ENCODE peak calls at places on chromosome 2, in four cellular contexts. V is A549, J is GM12878, T is HepG2. E is an unnamed sample.

GRCh38 chr2:86453838-86454237 is 12.7 kb downstream of the KDM3A start:
- DNase-seq in V (no peak), J (no peak), T (no peak), E (no peak)

GRCh38 chr2:10432315-10433181 is 15.6 kb downstream of the ODC1 start:
- DNase-seq in V (no peak), J (no peak), T (no peak), E (peak)

GRCh38 chr2:171792922-171793580 is 101.0 kb downstream of the SLC25A12 start:
- DNase-seq in V (no peak), J (no peak), T (no peak), E (no peak)

GRCh38 chr2:29990112-29990511 is 68.7 kb upstream of the ALK start:
- DNase-seq in V (no peak), J (no peak), T (no peak), E (no peak)

GRCh38 chr2:227030789-227031188 is 133.2 kb downstream of the COL4A4 start:
- DNase-seq in V (no peak), J (no peak), T (no peak), E (no peak)

GRCh38 chr2:101596346-101596745 is 101.2 kb upstream of the MAP4K4 start:
- DNase-seq in V (no peak), J (no peak), T (no peak), E (no peak)

GRCh38 chr2:170571612-170572011 is 143.5 kb upstream of the SP5 start:
- DNase-seq in V (no peak), J (no peak), T (no peak), E (no peak)

GRCh38 chr2:18752667-18753422 is 163.5 kb upstream of the NT5C1B start:
- DNase-seq in V (peak), J (no peak), T (no peak), E (no peak)

GRCh38 chr2:183665403-183665802 is 541.2 kb downstream of the NUP35 start:
- DNase-seq in V (no peak), J (no peak), T (no peak), E (no peak)

GRCh38 chr2:201933792-201934229 is 99.8 kb upstream of the FZD7 start:
- DNase-seq in V (no peak), J (no peak), T (no peak), E (peak)

GRCh38 chr2:173821451-173821850 is 143.7 kb downstream of the SP3 start:
- DNase-seq in V (no peak), J (no peak), T (no peak), E (no peak)

GRCh38 chr2:69589973-69590652 is 53.4 kb downstream of the AAK1 start:
- DNase-seq in V (no peak), J (no peak), T (no peak), E (no peak)

GRCh38 chr2:68172990-68173715 is 15.5 kb downstream of the PNO1 start:
- DNase-seq in V (no peak), J (no peak), T (no peak), E (no peak)

GRCh38 chr2:41846962-41847361 is 200.9 kb upstream of the PKDCC start:
- DNase-seq in V (no peak), J (no peak), T (no peak), E (no peak)
- TF ChIP-seq EP300 in V (no peak), J (no peak), T (no peak), E (no peak)

DNA sequence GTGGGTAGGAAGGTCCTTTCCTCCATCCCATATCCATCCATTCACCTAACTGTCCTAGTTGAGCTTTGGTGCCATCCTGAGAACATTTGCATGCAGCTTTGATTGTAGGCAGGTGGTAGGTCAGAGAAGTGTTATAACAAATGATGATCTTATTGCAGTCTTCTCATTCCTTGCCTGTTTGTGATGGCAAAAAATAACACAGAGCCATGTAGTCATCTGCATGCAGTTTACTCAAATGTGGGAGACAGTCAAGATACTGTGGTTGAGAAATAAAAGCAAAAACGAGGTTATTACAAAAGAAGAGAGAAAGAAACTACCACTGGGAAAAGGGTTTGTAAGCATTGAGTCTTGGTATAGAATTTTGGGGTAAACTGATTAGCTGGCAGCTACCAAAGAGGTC is 66.3 kb downstream of the AOX1 start:
- DNase-seq in V (no peak), J (no peak), T (no peak), E (no peak)
- TF ChIP-seq PBX3 in V (no peak), J (no peak), T (no peak), E (no peak)

GRCh38 chr2:48420512-48421197 is 109.3 kb upstream of the STON1 start:
- DNase-seq in V (peak), J (no peak), T (peak), E (peak)
- TF ChIP-seq EP300 in V (peak), J (no peak), T (no peak), E (no peak)

DNA sequence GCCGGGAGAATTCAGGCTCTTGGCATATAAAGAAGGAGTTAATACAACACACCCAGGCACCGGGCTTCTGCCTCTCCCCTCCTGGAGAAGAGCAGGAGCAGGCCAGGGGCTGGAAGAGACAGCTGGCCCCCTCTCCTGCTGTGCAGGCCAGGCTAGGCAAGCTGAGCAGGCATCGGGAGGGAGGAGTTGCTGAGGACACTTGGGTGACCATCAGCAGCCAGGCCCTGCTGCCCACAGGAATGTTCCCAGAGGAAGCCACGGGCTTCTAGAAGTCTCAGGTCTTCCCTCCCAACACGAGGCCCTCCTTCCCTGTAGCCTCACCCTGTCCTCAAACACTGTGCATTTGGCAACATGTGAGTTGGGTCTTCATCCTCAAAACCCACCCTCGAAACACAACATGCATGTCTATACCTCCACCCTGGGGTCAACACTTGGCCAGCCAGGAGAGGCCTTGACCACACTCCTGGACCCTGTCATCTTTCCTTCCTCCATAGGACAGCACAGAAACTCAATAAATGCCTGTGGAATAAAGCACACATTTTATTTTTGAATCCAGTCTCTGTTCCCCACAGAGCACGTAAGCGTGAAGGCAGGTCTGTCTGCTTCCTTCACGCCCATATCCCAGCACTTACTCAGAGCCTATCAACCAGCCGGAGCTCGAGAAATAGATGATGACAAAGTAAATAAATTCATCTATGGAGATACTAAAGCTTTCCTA is 433.8 kb upstream of the ID2 start:
- DNase-seq in V (no peak), J (no peak), T (no peak), E (no peak)
- TF ChIP-seq PBX3 in V (no peak), J (no peak), T (no peak), E (no peak)

GRCh38 chr2:206765242-206766056 is at the start of the genes FASTKD2 and MDH1B:
- DNase-seq in V (peak), J (peak), T (peak), E (peak)
- TF ChIP-seq EP300 in V (no peak), J (no peak), T (no peak), E (no peak)

GRCh38 chr2:239307921-239308620 is 92.7 kb downstream of the HDAC4 start:
- DNase-seq in V (no peak), J (no peak), T (no peak), E (no peak)

GRCh38 chr2:239307221-239307569 is 93.6 kb downstream of the HDAC4 start:
- DNase-seq in V (no peak), J (no peak), T (no peak), E (no peak)

GRCh38 chr2:239309398-239310245 is 91.2 kb downstream of the HDAC4 start:
- DNase-seq in V (no peak), J (no peak), T (no peak), E (peak)

GRCh38 chr2:239310401-239311061 is 90.3 kb downstream of the HDAC4 start:
- DNase-seq in V (no peak), J (no peak), T (no peak), E (no peak)

GRCh38 chr2:239308696-239309397 is 92.0 kb downstream of the HDAC4 start:
- DNase-seq in V (no peak), J (no peak), T (no peak), E (peak)
- TF ChIP-seq PBX3 in V (no peak), J (no peak), T (no peak), E (no peak)

DNA sequence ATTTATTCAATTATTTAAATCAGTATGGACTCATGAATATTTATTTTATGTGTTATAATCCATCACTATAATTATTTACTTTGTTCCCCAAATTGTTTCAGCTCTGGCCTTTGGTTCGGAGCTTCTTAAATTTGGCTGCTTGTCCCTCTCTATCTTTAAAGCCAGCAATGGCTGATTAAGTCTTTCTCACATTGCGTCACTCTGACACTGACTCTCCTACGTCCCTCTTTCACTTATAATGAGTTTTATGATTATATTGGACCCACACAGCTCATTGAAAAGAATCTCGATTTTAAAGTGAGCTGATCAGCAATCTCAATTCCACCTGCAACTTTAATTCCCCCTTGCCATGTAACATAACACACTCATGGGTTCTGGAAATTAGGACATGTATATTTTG is 185.2 kb upstream of the SLC39A10 start:
- DNase-seq in V (no peak), J (no peak), T (no peak), E (no peak)
- TF ChIP-seq EP300 in V (no peak), J (no peak), T (no peak), E (no peak)

GRCh38 chr2:138942466-138942865 is 162.3 kb upstream of the NXPH2 start:
- DNase-seq in V (no peak), J (no peak), T (peak), E (no peak)

GRCh38 chr2:138949517-138949916 is 169.3 kb upstream of the NXPH2 start:
- DNase-seq in V (peak), J (no peak), T (no peak), E (no peak)

DNA sequence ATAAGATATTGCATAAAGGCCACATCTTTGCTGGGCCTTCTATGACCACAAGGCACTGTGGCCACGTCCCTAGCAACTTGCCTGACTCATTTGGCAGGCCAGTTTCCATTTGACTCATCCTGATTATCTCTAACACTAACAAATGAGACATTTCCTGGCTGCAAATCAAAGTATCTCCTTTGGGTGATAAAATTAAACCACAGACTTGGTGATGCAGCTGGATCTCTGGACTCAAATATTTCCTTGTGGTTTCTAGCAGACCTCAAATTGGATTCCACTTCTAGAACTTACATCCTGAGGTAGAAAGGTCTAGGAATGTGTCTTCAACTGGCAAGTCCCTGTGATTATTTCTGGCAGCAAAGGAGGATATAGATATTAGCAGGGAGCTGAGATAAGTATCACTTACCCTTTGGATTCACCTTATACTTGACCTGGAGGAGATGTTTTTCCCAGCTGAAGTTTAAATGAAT is 167.9 kb upstream of the NXPH2 start:
- DNase-seq in V (peak), J (no peak), T (no peak), E (no peak)
- TF ChIP-seq PBX3 in V (no peak), J (no peak), T (no peak), E (peak)

GRCh38 chr2:118721817-118722551 is 125.5 kb downstream of the EN1 start:
- DNase-seq in V (no peak), J (no peak), T (no peak), E (no peak)
- TF ChIP-seq EP300 in V (no peak), J (no peak), T (no peak), E (no peak)

E was measured in SK-N-SH.